ENCODE peak calls at places on chromosomes 4 and X, in eight cellular contexts. L is CD4-positive, alpha-beta memory T cell; G is breast epithelium; V is heart right ventricle; H is HAP-1; U is HFF-Myc; S is ovary; K is hepatocyte. N is an unnamed sample.

GRCh38 chr4:78213218-78213617 is 156.1 kb downstream of the FRAS1 start:
- DNase-seq in U (no peak), V (no peak), K (no peak), H (no peak), L (no peak), S (no peak), G (no peak), N (no peak)

GRCh38 chrX:55098691-55099090 is 9.9 kb downstream of the PAGE2 start:
- DNase-seq in G (no peak), K (no peak), U (no peak), S (no peak), V (no peak), L (no peak), H (no peak), N (no peak)

GRCh38 chrX:139932077-139932900 is 564 bp downstream of the ATP11C start:
- DNase-seq in U (no peak), L (peak; percentile 47), G (no peak), S (peak; percentile 69), K (peak; percentile 62), V (peak; percentile 44), H (peak; percentile 71), N (peak; percentile 40)

GRCh38 chrX:10074241-10074941 is 82.4 kb upstream of the CLCN4 start:
- DNase-seq in G (peak; percentile 29), S (no peak), K (no peak), L (no peak), H (no peak), U (no peak), V (no peak), N (no peak)

GRCh38 chr4:100588076-100588475 is 70.3 kb upstream of the EMCN start:
- DNase-seq in V (no peak), G (no peak), H (no peak), L (no peak), K (no peak), S (no peak), U (no peak), N (no peak)

GRCh38 chr4:123844374-123844773 is 447.8 kb downstream of the SPRY1 start:
- DNase-seq in K (no peak), G (no peak), H (no peak), U (no peak), V (no peak), S (no peak), L (no peak), N (no peak)

GRCh38 chr4:144709159-144709558 is 63.2 kb downstream of the HHIP start:
- DNase-seq in G (no peak), H (no peak), V (no peak), L (no peak), S (no peak), U (peak; percentile 66), K (no peak), N (no peak)

GRCh38 chr4:108351806-108352205 is 183.1 kb upstream of the LEF1 start:
- DNase-seq in K (no peak), S (no peak), H (no peak), L (no peak), V (no peak), G (no peak), U (no peak), N (no peak)

GRCh38 chrX:65643046-65643785 is 24.2 kb upstream of the MSN start:
- DNase-seq in L (no peak), K (no peak), S (no peak), V (no peak), G (peak; percentile 23), H (no peak), U (no peak), N (peak; percentile 36)

GRCh38 chrX:132875705-132876508 is 82.5 kb downstream of the HS6ST2 start:
- DNase-seq in G (no peak), L (no peak), S (no peak), H (peak; percentile 37), U (no peak), V (no peak), K (no peak), N (no peak)

GRCh38 chrX:1389993-1390285 is 2.0 kb downstream of the SLC25A6 start:
- DNase-seq in H (no peak), L (no peak), U (no peak), S (peak; percentile 20), G (no peak), V (no peak), K (no peak), N (peak; percentile 21)

GRCh38 chr4:121256887-121257426 is 92.8 kb upstream of the TNIP3 start:
- DNase-seq in G (no peak), U (no peak), V (no peak), K (no peak), S (no peak), L (no peak), H (no peak), N (no peak)

GRCh38 chrX:48695524-48695875 is 1.0 kb upstream of the SUV39H1 start:
- DNase-seq in H (no peak), L (no peak), V (no peak), S (no peak), U (no peak), G (no peak), K (no peak), N (no peak)

GRCh38 chrX:24034485-24034884 is 7.5 kb upstream of the KLHL15 start:
- DNase-seq in U (no peak), V (no peak), S (no peak), K (no peak), G (no peak), H (no peak), L (no peak), N (no peak)

GRCh38 chr4:110631582-110632505 is 9.0 kb upstream of the PITX2 start:
- DNase-seq in G (peak; percentile 53), V (peak; percentile 52), S (peak; percentile 36), H (peak; percentile 91), U (peak; percentile 78), L (no peak), K (peak; percentile 93), N (no peak)

GRCh38 chr4:38162240-38162784 is 202.1 kb downstream of the PTTG2 start:
- DNase-seq in H (no peak), L (no peak), S (peak; percentile 54), U (no peak), V (no peak), G (no peak), K (peak; percentile 37), N (no peak)

GRCh38 chrX:119181491-119181890 is 53.9 kb upstream of the KIAA1210 start:
- DNase-seq in G (no peak), S (no peak), L (no peak), K (peak; percentile 25), H (peak; percentile 12), U (no peak), V (no peak), N (no peak)

GRCh38 chr4:2961411-2962098 is 1.7 kb downstream of the NOP14 start:
- DNase-seq in U (no peak), G (no peak), L (peak; percentile 15), H (peak; percentile 72), V (no peak), K (no peak), S (no peak), N (no peak)

GRCh38 chrX:9341305-9342201 is 123.3 kb upstream of the TBL1X start:
- DNase-seq in K (peak; percentile 74), V (peak; percentile 57), G (peak; percentile 30), L (peak; percentile 77), H (peak; percentile 78), S (peak; percentile 62), U (no peak), N (peak; percentile 79)

GRCh38 chr4:48031802-48032525 is 15.4 kb downstream of the NIPAL1 start:
- DNase-seq in H (no peak), G (no peak), S (no peak), K (peak; percentile 52), V (no peak), L (no peak), U (no peak), N (no peak)

GRCh38 chrX:34877451-34877850 is 65.1 kb upstream of the FAM47B start:
- DNase-seq in G (no peak), K (no peak), L (no peak), V (no peak), H (no peak), S (no peak), U (no peak), N (no peak)

GRCh38 chr4:5206391-5206790 is 155.1 kb downstream of the STK32B start:
- DNase-seq in U (peak; percentile 84), K (no peak), G (no peak), H (peak; percentile 41), S (no peak), V (peak; percentile 15), L (no peak), N (no peak)

DNA sequence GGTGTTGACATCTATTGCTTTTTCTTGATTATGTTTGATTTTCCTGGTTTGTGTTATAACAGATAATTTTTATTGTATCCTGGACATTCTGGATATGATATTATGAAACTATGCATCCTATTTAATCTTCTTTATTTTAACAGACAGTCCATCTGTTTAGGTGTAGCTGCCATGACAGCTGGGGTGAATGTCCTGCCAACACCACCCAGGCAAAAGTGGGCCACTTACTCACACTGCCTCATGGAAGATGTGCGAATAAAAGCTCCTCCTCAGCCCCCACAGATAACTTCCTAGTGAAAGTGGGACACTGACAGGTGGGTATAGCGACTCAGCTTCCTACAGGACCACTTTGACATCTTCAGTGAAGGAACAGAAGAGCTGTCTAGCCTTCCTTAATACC is 18.4 kb upstream of the CNKSR2 start:
- DNase-seq in H (no peak), K (no peak), U (no peak), V (no peak), S (no peak), L (no peak), G (no peak), N (no peak)
- H3K4me3 ChIP-seq in H (no peak overlapping the region), K (no peak overlapping the region), U (no peak overlapping the region), V (no peak overlapping the region), S (no peak overlapping the region), L (no peak overlapping the region), G (no peak overlapping the region), N (no peak overlapping the region)

DNA sequence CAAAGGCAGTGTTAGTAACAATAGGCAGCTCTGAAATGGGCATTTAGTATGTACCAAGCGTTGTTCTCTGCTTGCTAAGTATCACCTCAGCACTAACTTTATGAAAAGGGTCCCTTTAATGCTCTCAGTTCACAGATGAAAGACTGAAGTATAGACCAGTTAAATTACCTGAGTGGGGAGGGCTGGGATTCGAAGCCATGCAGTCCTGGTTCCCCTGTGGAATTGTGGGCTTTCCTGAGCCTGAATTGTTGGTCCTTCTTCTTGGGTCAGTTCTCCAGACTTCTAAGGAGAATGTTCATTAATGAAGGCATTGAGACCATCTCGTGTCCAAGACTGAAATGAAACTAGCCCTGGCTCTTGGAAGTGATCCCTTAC is 7.7 kb upstream of the PRDM8 start:
- DNase-seq in H (no peak), V (no peak), G (no peak), S (no peak), L (no peak), U (no peak), K (no peak), N (no peak)
- H3K4me3 ChIP-seq in H (no peak overlapping the region), V (no peak overlapping the region), G (no peak overlapping the region), S (no peak overlapping the region), L (no peak overlapping the region), U (no peak overlapping the region), K (no peak overlapping the region), N (no peak overlapping the region)

GRCh38 chrX:114049063-114049462 is 534.8 kb upstream of the HTR2C start:
- DNase-seq in U (no peak), H (no peak), L (no peak), K (no peak), G (no peak), V (no peak), S (no peak), N (no peak)
- H3K4me3 ChIP-seq in U (no peak overlapping the region), H (no peak overlapping the region), L (no peak overlapping the region), K (no peak overlapping the region), G (no peak overlapping the region), V (no peak overlapping the region), S (no peak overlapping the region), N (no peak overlapping the region)

GRCh38 chrX:150363561-150364346 is 637 bp downstream of the MAMLD1 start:
- DNase-seq in K (peak; percentile 55), H (peak; percentile 61), S (no peak), L (no peak), G (no peak), V (peak; percentile 22), U (no peak), N (peak; percentile 73)
- H3K4me3 ChIP-seq in K (peak overlapping the region; percentile 29), H (peak overlapping the region; percentile 52), S (peak overlapping the region; percentile 52), L (peak overlapping the region; percentile 36), G (peak overlapping the region; percentile 59), V (peak overlapping the region; percentile 52), U (peak overlapping the region; percentile 56), N (peak overlapping the region; percentile 42)

N was measured in left lung.